ENCODE peak calls at places on chromosomes 5 and 9, in six cellular contexts. S is A549, C is epithelial cell of esophagus, E is PC-9, N is kidney epithelial cell, Z is IMR-90. Q is an unnamed sample.

GRCh38 chr9:4048441-4048840 is 251.4 kb downstream of the GLIS3 start:
- DNase-seq in S (peak), C (peak), E (no peak), N (no peak), Z (peak), Q (peak)

GRCh38 chr9:17018001-17018491 is 116.8 kb upstream of the CNTLN start:
- DNase-seq in Z (peak), N (no peak), C (no peak), S (no peak), E (no peak), Q (peak)

GRCh38 chr9:129482521-129483466 is 138.1 kb downstream of the C9orf50 start:
- DNase-seq in Z (peak), C (peak), S (peak), N (no peak), E (peak), Q (peak)

GRCh38 chr5:170225326-170226137 is 7.3 kb upstream of the C5orf58 start:
- DNase-seq in S (peak), C (peak), N (no peak), E (peak), Z (peak), Q (peak)

GRCh38 chr5:167565555-167565954 is 725.9 kb upstream of the WWC1 start:
- DNase-seq in E (no peak), C (peak), S (peak), N (no peak), Z (peak), Q (peak)

GRCh38 chr9:105127863-105128220 is 116.6 kb upstream of the SLC44A1 start:
- DNase-seq in Z (peak), S (no peak), N (peak), C (peak), E (peak), Q (no peak)

GRCh38 chr5:40578501-40579451 is 100.9 kb upstream of the PTGER4 start:
- DNase-seq in N (no peak), Z (peak), C (peak), S (no peak), E (no peak), Q (peak)

GRCh38 chr5:133873936-133874585 is 94.4 kb downstream of the C5orf15 start:
- DNase-seq in Z (peak), E (no peak), C (peak), S (no peak), N (no peak), Q (peak)

GRCh38 chr9:136204838-136205706 is at the start of gene LHX3:
- DNase-seq in E (no peak), Z (no peak), C (peak), S (no peak), N (no peak), Q (no peak)

GRCh38 chr5:108900668-108901067 is 153.0 kb downstream of the FER start:
- DNase-seq in S (no peak), C (peak), Z (peak), N (no peak), E (no peak), Q (peak)

GRCh38 chr5:132493241-132493640 is 2.7 kb upstream of the IRF1 start:
- DNase-seq in N (no peak), C (no peak), S (no peak), E (no peak), Z (no peak), Q (no peak)

DNA sequence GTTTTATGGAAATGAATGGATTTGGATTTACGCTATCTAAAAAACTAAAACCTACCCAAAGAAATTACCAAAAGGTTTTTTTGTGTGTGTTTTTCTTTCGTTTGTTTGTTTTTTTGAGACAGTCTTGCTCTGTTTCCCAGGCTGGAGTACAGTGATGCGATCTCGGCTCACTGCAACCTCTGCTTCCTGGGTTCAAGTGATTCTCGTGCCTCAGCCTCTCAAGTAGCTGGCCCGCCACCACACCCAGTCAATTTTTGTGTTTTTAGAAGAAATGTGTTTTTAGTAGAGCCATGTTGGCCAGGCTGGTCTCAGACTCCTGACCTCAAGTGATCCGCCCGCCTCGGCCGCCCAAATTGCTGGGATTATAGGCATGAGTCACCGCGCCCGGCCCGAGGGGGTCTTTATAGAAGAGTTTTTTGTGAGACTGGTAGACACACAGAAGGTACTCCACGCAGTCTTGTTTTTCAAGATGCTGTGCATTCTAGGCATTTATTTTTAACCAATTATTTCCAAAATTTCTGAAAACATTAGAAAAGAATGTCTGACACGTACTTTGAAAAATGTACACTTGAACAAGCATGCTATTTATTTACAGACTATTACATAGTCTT is 75.7 kb downstream of the NR6A1 start:
- DNase-seq in C (peak), Z (peak), S (peak), E (peak), N (no peak), Q (no peak)
- H3K4me3 ChIP-seq in C (no peak), Z (no peak), S (no peak), E (peak), N (no peak), Q (no peak)

GRCh38 chr9:133557581-133557980 is 23.1 kb downstream of the ADAMTSL2 start:
- DNase-seq in S (no peak), E (no peak), C (no peak), Z (no peak), N (no peak), Q (no peak)

GRCh38 chr9:133556354-133556753 is 21.9 kb downstream of the ADAMTSL2 start:
- DNase-seq in N (no peak), Z (no peak), E (no peak), C (no peak), S (no peak), Q (no peak)

GRCh38 chr9:133560944-133561343 is 26.4 kb downstream of the ADAMTSL2 start:
- DNase-seq in C (no peak), E (no peak), N (no peak), Z (no peak), S (no peak), Q (no peak)

GRCh38 chr9:133560311-133560710 is 25.8 kb downstream of the ADAMTSL2 start:
- DNase-seq in N (no peak), S (no peak), Z (no peak), C (no peak), E (no peak), Q (no peak)

DNA sequence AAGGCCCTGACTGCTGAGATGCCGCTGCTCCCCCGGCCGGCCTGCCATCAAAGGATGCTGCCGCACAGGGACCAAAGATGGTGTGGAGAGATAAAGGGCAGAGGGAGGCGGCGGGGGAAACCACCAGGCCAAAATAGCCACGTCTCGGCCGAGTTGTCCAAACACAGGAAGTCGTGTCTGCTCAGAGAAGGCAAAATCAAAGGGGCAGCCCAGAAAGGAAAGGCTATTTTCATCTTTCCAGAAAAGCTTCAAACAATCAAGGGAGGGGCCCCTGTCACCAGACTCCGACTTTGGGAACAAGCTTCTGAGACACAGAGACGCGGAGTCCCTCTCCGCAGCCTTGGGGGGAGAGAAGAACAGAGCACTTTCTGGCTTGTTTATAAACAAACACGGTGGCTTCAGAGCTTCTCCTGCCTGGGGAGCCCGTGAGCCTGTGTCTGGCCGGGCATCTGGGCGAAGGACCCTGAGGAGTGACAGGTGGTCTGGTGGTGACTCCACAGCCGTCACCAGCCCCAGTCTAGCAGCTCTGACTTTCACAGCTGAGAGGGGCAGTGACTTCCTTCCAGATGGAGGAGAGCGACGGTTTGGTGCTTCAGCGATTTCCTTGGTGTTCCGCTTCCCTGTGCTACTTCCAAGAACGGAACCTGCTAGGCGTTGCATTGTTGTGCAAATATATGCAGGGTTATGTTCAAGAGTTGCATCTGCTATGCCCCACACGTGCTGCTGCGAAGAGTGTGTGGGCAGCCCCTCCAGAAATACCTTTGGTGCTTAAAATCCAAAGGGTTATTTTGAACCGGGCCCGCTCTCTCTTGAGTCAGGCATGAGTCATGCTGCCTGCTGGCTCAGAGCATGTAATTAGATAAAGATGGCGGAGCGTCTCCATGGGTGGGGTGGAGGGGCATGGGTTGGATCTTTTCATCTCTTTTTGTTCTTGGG is 24.0 kb downstream of the ADAMTSL2 start:
- DNase-seq in C (peak), Z (peak), E (no peak), S (no peak), N (no peak), Q (peak)
- H3K4me3 ChIP-seq in C (no peak), Z (no peak), E (no peak), S (no peak), N (no peak), Q (no peak)

DNA sequence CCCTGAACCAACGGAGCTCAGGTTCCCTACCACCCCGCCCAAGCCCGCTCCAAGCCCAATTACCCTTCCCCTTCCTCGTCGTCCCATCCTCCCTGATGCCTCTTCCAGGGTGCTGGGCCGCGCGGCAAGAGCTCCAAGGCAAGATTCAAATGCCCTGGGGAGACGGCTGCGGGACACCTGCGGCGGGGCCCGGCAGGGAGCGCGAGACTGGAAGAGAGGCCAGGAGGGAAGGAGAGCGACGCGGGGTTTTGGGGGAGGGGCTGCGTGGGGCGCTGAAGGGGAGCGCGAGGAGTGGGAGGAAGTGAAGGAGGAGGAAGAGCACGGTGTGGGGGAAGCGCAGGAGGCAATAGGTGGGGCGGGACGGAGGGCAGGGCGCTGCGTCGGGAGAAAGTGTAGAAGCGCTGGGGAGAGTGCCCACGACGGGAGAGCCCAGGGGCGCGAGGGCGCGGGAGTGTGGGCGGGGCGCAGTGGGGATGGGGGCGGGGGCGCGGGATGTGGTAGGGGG is 975 bp upstream of the NXNL2 start:
- DNase-seq in N (no peak), C (peak), E (peak), S (peak), Z (peak), Q (peak)
- H3K4me3 ChIP-seq in N (peak), C (peak), E (peak), S (peak), Z (peak), Q (peak)

DNA sequence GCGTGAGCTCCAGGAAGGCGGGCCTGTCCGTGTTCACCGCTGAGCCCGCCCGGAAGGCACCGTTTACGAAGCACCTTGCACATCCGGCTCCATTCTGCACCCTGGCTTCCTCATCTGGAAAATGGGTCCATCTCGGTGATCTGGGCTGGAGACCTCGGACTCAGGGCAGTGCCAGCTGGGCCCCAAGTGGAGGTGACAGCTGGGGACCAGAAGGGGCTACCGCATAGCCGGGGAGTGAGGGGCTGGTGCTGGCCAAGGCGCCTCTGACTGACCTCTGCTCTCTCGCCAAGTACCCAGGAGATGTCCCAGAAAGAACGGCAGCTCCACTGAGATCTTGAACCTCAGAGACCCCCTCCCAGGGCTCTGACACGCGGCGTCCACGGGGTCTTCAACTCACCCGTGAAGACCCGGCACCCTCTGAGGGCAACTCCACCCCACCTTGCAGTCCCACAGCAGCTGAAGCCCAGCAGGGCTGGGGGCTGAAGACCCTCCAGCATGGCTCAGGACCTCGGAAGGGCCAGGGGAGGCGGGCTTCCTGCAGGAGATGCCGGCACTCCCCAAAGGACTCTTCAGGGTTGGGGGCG is 52.3 kb upstream of the NKD2 start:
- DNase-seq in S (no peak), C (no peak), E (no peak), N (no peak), Z (no peak), Q (no peak)
- H3K4me3 ChIP-seq in S (no peak), C (no peak), E (no peak), N (no peak), Z (no peak), Q (no peak)

GRCh38 chr5:6383376-6383775 is 5.0 kb upstream of the MED10 start:
- DNase-seq in E (no peak), S (no peak), Z (no peak), N (no peak), C (no peak), Q (no peak)

GRCh38 chr5:6378128-6379023 is at the start of gene MED10:
- DNase-seq in C (peak), S (peak), E (peak), N (peak), Z (peak), Q (peak)

GRCh38 chr5:6377121-6377520 is 1.2 kb downstream of the MED10 start:
- DNase-seq in E (no peak), Z (peak), C (no peak), S (no peak), N (no peak), Q (peak)

GRCh38 chr5:6377582-6378127 is 692 bp downstream of the MED10 start:
- DNase-seq in N (no peak), S (peak), C (no peak), Z (no peak), E (no peak), Q (peak)

GRCh38 chr5:6379246-6379645 is 899 bp upstream of the MED10 start:
- DNase-seq in Z (no peak), C (no peak), E (no peak), N (no peak), S (no peak), Q (no peak)
- H3K4me3 ChIP-seq in Z (no peak), C (no peak), E (peak), N (no peak), S (peak), Q (peak)

GRCh38 chr5:178941361-178941760 is 363 bp downstream of the ZNF454 start:
- DNase-seq in S (no peak), Z (no peak), N (no peak), E (no peak), C (no peak), Q (no peak)

DNA sequence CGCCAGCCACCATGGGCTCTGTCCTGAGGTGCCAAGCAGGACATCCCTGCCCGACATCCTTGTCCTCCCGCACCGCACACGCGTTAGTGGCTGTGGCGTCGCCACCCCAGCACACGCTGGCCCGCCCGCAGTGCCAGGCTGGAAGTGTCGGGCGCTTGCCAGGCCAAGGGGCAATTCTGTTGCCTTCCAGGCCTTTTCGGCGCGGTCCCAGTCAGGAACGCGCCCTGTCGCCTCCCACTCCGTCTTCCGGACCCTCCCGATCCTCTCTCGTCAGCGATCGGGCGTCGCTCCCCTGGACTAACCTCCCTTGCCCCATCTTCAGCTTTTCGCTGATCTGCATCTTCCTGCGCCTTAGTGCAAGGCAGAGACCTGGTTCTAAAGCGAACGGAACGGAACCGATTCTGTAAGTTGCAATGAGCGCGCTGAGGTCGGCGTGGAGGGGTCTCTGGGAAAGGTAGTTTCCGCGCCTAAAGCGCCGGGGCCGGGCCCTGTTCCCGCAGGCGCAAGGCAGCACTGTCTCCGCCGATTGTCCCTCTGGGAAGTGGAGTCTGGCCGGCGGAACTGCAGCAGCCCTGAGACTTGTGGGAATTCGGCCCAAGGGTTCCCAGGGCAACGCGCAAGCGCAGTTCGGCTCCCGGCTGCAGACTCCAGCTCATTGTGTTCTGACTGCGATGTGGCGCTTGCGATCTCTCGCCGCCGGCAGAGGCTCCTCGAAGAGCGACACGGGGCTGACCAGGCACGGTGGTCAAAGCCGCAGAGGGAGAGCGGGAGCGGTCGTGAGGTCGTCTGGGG is at the start of gene ZNF454:
- DNase-seq in C (peak), Z (peak), E (no peak), N (peak), S (no peak), Q (peak)
- H3K4me3 ChIP-seq in C (peak), Z (peak), E (no peak), N (peak), S (no peak), Q (peak)

GRCh38 chr5:55601209-55601618 is 66.5 kb upstream of the PLPP1 start:
- DNase-seq in C (peak), N (peak), E (peak), Z (peak), S (peak), Q (peak)

GRCh38 chr5:55603947-55604346 is 69.2 kb upstream of the PLPP1 start:
- DNase-seq in C (peak), N (no peak), S (peak), E (no peak), Z (peak), Q (peak)

GRCh38 chr5:55600086-55600485 is 65.3 kb upstream of the PLPP1 start:
- DNase-seq in N (no peak), E (no peak), S (no peak), C (no peak), Z (no peak), Q (no peak)

GRCh38 chr5:55599148-55600050 is 64.6 kb upstream of the PLPP1 start:
- DNase-seq in N (no peak), Z (no peak), S (no peak), C (no peak), E (no peak), Q (no peak)

DNA sequence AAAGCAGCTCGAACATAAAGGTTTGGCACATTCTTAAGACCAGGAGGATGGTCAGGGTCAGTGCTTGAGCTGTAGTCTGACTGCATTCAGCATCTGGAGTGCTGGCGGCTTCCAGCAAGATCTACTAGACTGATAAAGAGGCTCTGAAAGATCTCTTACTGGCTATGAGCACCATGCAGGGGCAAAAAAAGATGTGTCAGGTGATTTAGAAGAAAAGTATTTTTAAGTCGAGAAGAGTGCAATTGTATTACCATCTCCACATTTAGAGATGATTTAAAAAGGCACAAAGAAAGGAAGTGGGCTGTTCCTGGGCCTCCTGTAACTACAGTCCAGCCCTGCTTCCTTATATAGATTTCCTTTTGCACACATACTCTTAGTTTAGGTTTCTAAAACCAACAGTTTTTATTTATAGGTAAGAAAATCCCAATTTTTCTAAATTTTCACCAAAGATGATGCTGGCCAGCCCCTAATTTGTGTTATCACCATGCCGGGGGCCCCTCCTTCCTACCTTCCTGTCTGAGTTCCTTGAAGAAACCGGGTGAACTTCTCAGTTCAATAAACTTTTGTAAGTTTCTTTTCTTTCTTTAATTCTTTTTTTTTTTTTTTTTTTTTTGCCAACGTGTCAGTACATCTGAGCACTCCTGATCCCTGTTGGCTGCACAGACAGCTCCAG is 65.9 kb upstream of the PLPP1 start:
- DNase-seq in S (peak), N (no peak), C (no peak), E (peak), Z (peak), Q (peak)
- H3K4me3 ChIP-seq in S (peak), N (no peak), C (no peak), E (peak), Z (no peak), Q (no peak)

GRCh38 chr5:150623152-150623877 is 17.1 kb upstream of the SYNPO start:
- DNase-seq in E (no peak), Z (peak), C (no peak), S (no peak), N (no peak), Q (no peak)
- H3K4me3 ChIP-seq in E (no peak), Z (no peak), C (no peak), S (no peak), N (no peak), Q (no peak)

GRCh38 chr5:107542428-107542827 is 128.3 kb downstream of the EFNA5 start:
- DNase-seq in N (peak), Z (peak), E (peak), C (peak), S (peak), Q (peak)
- H3K4me3 ChIP-seq in N (no peak), Z (no peak), E (peak), C (no peak), S (peak), Q (no peak)

Q was measured in fibroblast of mammary gland.